ENCODE peak calls at places on chromosomes 4 and X, in nine cellular contexts. One of them, this sample, is unnamed.

GRCh38 chr4:3310301-3311094 is 17.7 kb downstream of the RGS12 start:
- DNase-seq in brain microvascular endothelial cell: no peak
- DNase-seq in dorsolateral prefrontal cortex: peak
- DNase-seq in K562: no peak
- DNase-seq in fibroblast of mammary gland: no peak
- DNase-seq in body of pancreas: no peak
- DNase-seq in cardiac fibroblast: no peak
- DNase-seq in suprapubic skin: no peak
- DNase-seq in Peyer's patch: no peak
- DNase-seq in this sample: no peak

GRCh38 chr4:101370663-101371210 is 23.4 kb upstream of the PPP3CA start:
- DNase-seq in cardiac fibroblast: no peak
- DNase-seq in dorsolateral prefrontal cortex: no peak
- DNase-seq in brain microvascular endothelial cell: no peak
- DNase-seq in fibroblast of mammary gland: no peak
- DNase-seq in body of pancreas: no peak
- DNase-seq in suprapubic skin: no peak
- DNase-seq in Peyer's patch: no peak
- DNase-seq in K562: no peak
- DNase-seq in this sample: no peak

GRCh38 chrX:110317079-110317819 is 636 bp downstream of the AMMECR1 start:
- DNase-seq in K562: peak
- DNase-seq in body of pancreas: peak
- DNase-seq in Peyer's patch: peak
- DNase-seq in dorsolateral prefrontal cortex: peak
- DNase-seq in brain microvascular endothelial cell: no peak
- DNase-seq in suprapubic skin: peak
- DNase-seq in fibroblast of mammary gland: peak
- DNase-seq in cardiac fibroblast: no peak
- DNase-seq in this sample: peak

GRCh38 chrX:153794897-153795816 is 689 bp downstream of the SSR4 start:
- DNase-seq in dorsolateral prefrontal cortex: no peak
- DNase-seq in suprapubic skin: no peak
- DNase-seq in brain microvascular endothelial cell: no peak
- DNase-seq in Peyer's patch: no peak
- DNase-seq in body of pancreas: no peak
- DNase-seq in fibroblast of mammary gland: peak
- DNase-seq in K562: no peak
- DNase-seq in cardiac fibroblast: peak
- DNase-seq in this sample: peak

GRCh38 chr4:118918388-118918787 is 29.7 kb downstream of the SYNPO2 start:
- DNase-seq in body of pancreas: no peak
- DNase-seq in cardiac fibroblast: peak
- DNase-seq in suprapubic skin: no peak
- DNase-seq in Peyer's patch: no peak
- DNase-seq in K562: no peak
- DNase-seq in dorsolateral prefrontal cortex: no peak
- DNase-seq in fibroblast of mammary gland: peak
- DNase-seq in brain microvascular endothelial cell: peak
- DNase-seq in this sample: peak

GRCh38 chrX:16573781-16574180 is 76.2 kb upstream of the S100G start:
- DNase-seq in K562: no peak
- DNase-seq in fibroblast of mammary gland: peak
- DNase-seq in Peyer's patch: no peak
- DNase-seq in dorsolateral prefrontal cortex: no peak
- DNase-seq in cardiac fibroblast: peak
- DNase-seq in brain microvascular endothelial cell: peak
- DNase-seq in body of pancreas: no peak
- DNase-seq in suprapubic skin: no peak
- DNase-seq in this sample: peak

GRCh38 chr4:152951348-152951747 is 15.2 kb downstream of the FHDC1 start:
- DNase-seq in cardiac fibroblast: no peak
- DNase-seq in suprapubic skin: no peak
- DNase-seq in Peyer's patch: no peak
- DNase-seq in body of pancreas: no peak
- DNase-seq in brain microvascular endothelial cell: no peak
- DNase-seq in K562: no peak
- DNase-seq in fibroblast of mammary gland: no peak
- DNase-seq in dorsolateral prefrontal cortex: no peak
- DNase-seq in this sample: no peak

GRCh38 chrX:72539822-72540221 is 32.8 kb downstream of the HDAC8 start:
- DNase-seq in fibroblast of mammary gland: no peak
- DNase-seq in suprapubic skin: no peak
- DNase-seq in Peyer's patch: no peak
- DNase-seq in dorsolateral prefrontal cortex: no peak
- DNase-seq in body of pancreas: no peak
- DNase-seq in cardiac fibroblast: no peak
- DNase-seq in K562: no peak
- DNase-seq in brain microvascular endothelial cell: no peak
- DNase-seq in this sample: no peak

GRCh38 chr4:32073542-32073941 is 1353.4 kb downstream of the PCDH7 start:
- DNase-seq in cardiac fibroblast: no peak
- DNase-seq in suprapubic skin: no peak
- DNase-seq in fibroblast of mammary gland: no peak
- DNase-seq in dorsolateral prefrontal cortex: no peak
- DNase-seq in brain microvascular endothelial cell: no peak
- DNase-seq in Peyer's patch: no peak
- DNase-seq in K562: no peak
- DNase-seq in body of pancreas: no peak
- DNase-seq in this sample: peak

GRCh38 chr4:140252144-140252741 is 98.3 kb upstream of the MAML3 start:
- DNase-seq in K562: no peak
- DNase-seq in Peyer's patch: peak
- DNase-seq in brain microvascular endothelial cell: no peak
- DNase-seq in suprapubic skin: no peak
- DNase-seq in fibroblast of mammary gland: no peak
- DNase-seq in body of pancreas: peak
- DNase-seq in cardiac fibroblast: peak
- DNase-seq in dorsolateral prefrontal cortex: no peak
- DNase-seq in this sample: peak

GRCh38 chrX:53095796-53096195 is 1.9 kb downstream of the KANTR start:
- DNase-seq in Peyer's patch: no peak
- DNase-seq in cardiac fibroblast: no peak
- DNase-seq in K562: no peak
- DNase-seq in dorsolateral prefrontal cortex: no peak
- DNase-seq in suprapubic skin: no peak
- DNase-seq in body of pancreas: no peak
- DNase-seq in fibroblast of mammary gland: no peak
- DNase-seq in brain microvascular endothelial cell: no peak
- DNase-seq in this sample: no peak

GRCh38 chr4:93201471-93201870 is 627.1 kb upstream of the ATOH1 start:
- DNase-seq in fibroblast of mammary gland: no peak
- DNase-seq in Peyer's patch: no peak
- DNase-seq in brain microvascular endothelial cell: no peak
- DNase-seq in cardiac fibroblast: no peak
- DNase-seq in dorsolateral prefrontal cortex: no peak
- DNase-seq in suprapubic skin: no peak
- DNase-seq in body of pancreas: no peak
- DNase-seq in K562: no peak
- DNase-seq in this sample: no peak

GRCh38 chr4:68342139-68342538 is 7.8 kb downstream of the YTHDC1 start:
- DNase-seq in brain microvascular endothelial cell: peak
- DNase-seq in K562: peak
- DNase-seq in cardiac fibroblast: peak
- DNase-seq in fibroblast of mammary gland: peak
- DNase-seq in suprapubic skin: no peak
- DNase-seq in body of pancreas: no peak
- DNase-seq in dorsolateral prefrontal cortex: no peak
- DNase-seq in Peyer's patch: no peak
- DNase-seq in this sample: peak

GRCh38 chr4:48360285-48360965 is 19.1 kb downstream of the SLAIN2 start:
- DNase-seq in brain microvascular endothelial cell: peak
- DNase-seq in body of pancreas: no peak
- DNase-seq in fibroblast of mammary gland: peak
- DNase-seq in dorsolateral prefrontal cortex: no peak
- DNase-seq in Peyer's patch: no peak
- DNase-seq in K562: no peak
- DNase-seq in cardiac fibroblast: peak
- DNase-seq in suprapubic skin: no peak
- DNase-seq in this sample: peak

DNA sequence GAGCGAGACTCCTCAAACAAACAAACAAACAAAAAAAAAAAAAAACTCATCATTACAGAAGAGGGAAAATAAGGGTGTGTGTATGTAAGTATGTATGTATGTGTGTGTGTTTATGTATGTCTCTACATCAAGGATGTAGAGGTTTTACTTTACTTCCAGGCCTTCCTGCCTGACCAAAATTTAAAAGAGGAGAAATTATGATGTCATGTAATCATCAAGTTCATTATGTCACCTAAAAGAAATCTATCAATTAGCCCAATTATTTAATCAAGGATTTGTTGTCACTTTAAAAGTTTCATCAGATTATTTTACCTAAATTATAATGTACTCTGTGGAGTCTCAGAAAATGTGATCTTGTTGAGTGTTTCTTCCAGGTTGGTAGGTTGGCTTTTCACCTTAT is 21.6 kb downstream of the GUCY1A1 start:
- DNase-seq in cardiac fibroblast: no peak
- DNase-seq in brain microvascular endothelial cell: no peak
- DNase-seq in fibroblast of mammary gland: no peak
- DNase-seq in dorsolateral prefrontal cortex: no peak
- DNase-seq in suprapubic skin: no peak
- DNase-seq in body of pancreas: no peak
- DNase-seq in Peyer's patch: no peak
- DNase-seq in K562: no peak
- DNase-seq in this sample: no peak
- H3K4me3 ChIP-seq in cardiac fibroblast: no peak
- H3K4me3 ChIP-seq in brain microvascular endothelial cell: no peak
- H3K4me3 ChIP-seq in fibroblast of mammary gland: no peak
- H3K4me3 ChIP-seq in dorsolateral prefrontal cortex: no peak
- H3K4me3 ChIP-seq in suprapubic skin: no peak
- H3K4me3 ChIP-seq in body of pancreas: no peak
- H3K4me3 ChIP-seq in Peyer's patch: no peak
- H3K4me3 ChIP-seq in K562: no peak
- H3K4me3 ChIP-seq in this sample: no peak

GRCh38 chrX:78555401-78555980 is 103.6 kb downstream of the RTL3 start:
- DNase-seq in fibroblast of mammary gland: peak
- DNase-seq in suprapubic skin: no peak
- DNase-seq in cardiac fibroblast: no peak
- DNase-seq in Peyer's patch: no peak
- DNase-seq in K562: no peak
- DNase-seq in dorsolateral prefrontal cortex: no peak
- DNase-seq in brain microvascular endothelial cell: no peak
- DNase-seq in body of pancreas: no peak
- DNase-seq in this sample: no peak
- TF ChIP-seq CTCF in fibroblast of mammary gland: peak
- TF ChIP-seq CTCF in suprapubic skin: no peak
- TF ChIP-seq CTCF in cardiac fibroblast: peak
- TF ChIP-seq CTCF in Peyer's patch: peak
- TF ChIP-seq CTCF in K562: peak
- TF ChIP-seq CTCF in dorsolateral prefrontal cortex: peak
- TF ChIP-seq CTCF in brain microvascular endothelial cell: peak
- TF ChIP-seq CTCF in body of pancreas: peak
- TF ChIP-seq CTCF in this sample: peak

DNA sequence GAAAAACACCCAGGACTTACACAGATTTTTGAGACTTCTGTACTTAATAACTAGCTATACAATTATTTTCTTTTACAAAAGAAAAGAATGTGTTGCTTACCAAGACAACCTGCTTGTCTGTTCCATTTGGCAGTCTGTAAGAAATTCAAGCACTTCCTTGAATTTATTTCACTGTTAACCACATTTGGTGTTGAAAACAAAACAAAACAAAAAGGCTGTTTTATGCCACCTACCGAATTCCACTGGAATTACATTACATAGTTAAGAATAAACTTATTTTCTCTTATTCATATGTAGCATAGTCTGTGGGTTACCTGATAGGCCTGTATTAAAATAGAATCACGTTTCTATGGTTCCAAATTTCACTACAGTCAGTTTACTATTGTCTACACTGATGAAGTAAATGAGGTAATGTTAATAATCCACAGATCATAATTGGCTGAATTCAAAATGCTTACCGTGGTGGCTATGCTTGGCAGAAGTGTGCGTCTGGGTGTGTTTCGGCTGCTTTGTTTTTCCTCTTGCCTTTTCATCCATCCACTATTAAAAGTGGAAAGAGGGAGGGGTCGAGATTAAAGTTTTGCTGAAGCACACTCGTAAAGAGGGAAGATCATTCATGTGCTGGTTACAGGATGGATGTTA is at the start of gene TLR1:
- DNase-seq in body of pancreas: no peak
- DNase-seq in K562: no peak
- DNase-seq in fibroblast of mammary gland: peak
- DNase-seq in cardiac fibroblast: peak
- DNase-seq in Peyer's patch: no peak
- DNase-seq in suprapubic skin: no peak
- DNase-seq in brain microvascular endothelial cell: peak
- DNase-seq in dorsolateral prefrontal cortex: no peak
- DNase-seq in this sample: peak
- H3K4me3 ChIP-seq in body of pancreas: peak
- H3K4me3 ChIP-seq in K562: no peak
- H3K4me3 ChIP-seq in fibroblast of mammary gland: no peak
- H3K4me3 ChIP-seq in cardiac fibroblast: peak
- H3K4me3 ChIP-seq in Peyer's patch: peak
- H3K4me3 ChIP-seq in suprapubic skin: peak
- H3K4me3 ChIP-seq in brain microvascular endothelial cell: no peak
- H3K4me3 ChIP-seq in dorsolateral prefrontal cortex: peak
- H3K4me3 ChIP-seq in this sample: no peak

GRCh38 chrX:70034646-70035045 is 15.1 kb downstream of the AWAT2 start:
- DNase-seq in body of pancreas: no peak
- DNase-seq in K562: no peak
- DNase-seq in brain microvascular endothelial cell: no peak
- DNase-seq in suprapubic skin: no peak
- DNase-seq in dorsolateral prefrontal cortex: no peak
- DNase-seq in Peyer's patch: no peak
- DNase-seq in cardiac fibroblast: no peak
- DNase-seq in fibroblast of mammary gland: no peak
- DNase-seq in this sample: peak

GRCh38 chrX:70030242-70030823 is 19.4 kb downstream of the AWAT2 start:
- DNase-seq in cardiac fibroblast: peak
- DNase-seq in fibroblast of mammary gland: peak
- DNase-seq in K562: peak
- DNase-seq in dorsolateral prefrontal cortex: peak
- DNase-seq in suprapubic skin: no peak
- DNase-seq in brain microvascular endothelial cell: peak
- DNase-seq in Peyer's patch: peak
- DNase-seq in body of pancreas: peak
- DNase-seq in this sample: peak

GRCh38 chrX:70032797-70033196 is 16.9 kb downstream of the AWAT2 start:
- DNase-seq in Peyer's patch: no peak
- DNase-seq in cardiac fibroblast: peak
- DNase-seq in body of pancreas: no peak
- DNase-seq in dorsolateral prefrontal cortex: no peak
- DNase-seq in brain microvascular endothelial cell: no peak
- DNase-seq in suprapubic skin: no peak
- DNase-seq in K562: no peak
- DNase-seq in fibroblast of mammary gland: no peak
- DNase-seq in this sample: no peak

GRCh38 chrX:70029790-70030189 is 19.9 kb downstream of the AWAT2 start:
- DNase-seq in dorsolateral prefrontal cortex: no peak
- DNase-seq in cardiac fibroblast: no peak
- DNase-seq in K562: no peak
- DNase-seq in brain microvascular endothelial cell: no peak
- DNase-seq in body of pancreas: no peak
- DNase-seq in Peyer's patch: no peak
- DNase-seq in suprapubic skin: no peak
- DNase-seq in fibroblast of mammary gland: no peak
- DNase-seq in this sample: no peak

DNA sequence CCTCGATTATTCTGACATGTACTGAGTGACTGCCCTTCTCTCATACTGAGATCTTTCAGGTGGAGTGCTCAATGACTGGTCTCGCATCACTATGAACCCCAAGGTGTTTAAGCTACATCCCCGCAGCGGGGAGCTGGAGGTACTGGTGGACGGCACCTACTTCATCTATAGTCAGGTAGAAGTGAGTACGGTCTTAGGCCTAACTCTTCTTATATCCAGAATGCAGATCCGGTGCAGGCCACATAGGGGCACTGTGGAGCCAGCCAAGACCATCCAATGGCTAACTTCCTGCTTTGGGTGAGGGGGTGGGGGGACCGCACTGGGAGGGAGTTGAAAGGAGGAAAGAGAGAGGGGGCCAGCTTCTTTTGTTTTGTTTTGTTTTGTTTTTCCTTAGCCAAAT is 16.4 kb downstream of the AWAT2 start:
- DNase-seq in body of pancreas: peak
- DNase-seq in brain microvascular endothelial cell: peak
- DNase-seq in fibroblast of mammary gland: peak
- DNase-seq in K562: peak
- DNase-seq in cardiac fibroblast: peak
- DNase-seq in suprapubic skin: no peak
- DNase-seq in Peyer's patch: no peak
- DNase-seq in dorsolateral prefrontal cortex: no peak
- DNase-seq in this sample: peak
- TF ChIP-seq CTCF in body of pancreas: peak
- TF ChIP-seq CTCF in brain microvascular endothelial cell: peak
- TF ChIP-seq CTCF in fibroblast of mammary gland: peak
- TF ChIP-seq CTCF in K562: peak
- TF ChIP-seq CTCF in cardiac fibroblast: peak
- TF ChIP-seq CTCF in suprapubic skin: peak
- TF ChIP-seq CTCF in Peyer's patch: peak
- TF ChIP-seq CTCF in dorsolateral prefrontal cortex: peak
- TF ChIP-seq CTCF in this sample: peak

This sample was measured in epithelial cell of esophagus.